ENCODE peak calls at places on chromosome 22, in eight cellular contexts. One of them, this sample, is unnamed.
A peak's percentile ranks its signal among the peaks of the same experiment; 100 is the strongest.

GRCh38 chr22:44270556-44270880 is 42.2 kb downstream of the SHISAL1 start:
- DNase-seq in cardiac fibroblast: no peak
- DNase-seq in activated naive CD4-positive, alpha-beta T cell treated with anti-CD3 and anti-CD28 coated beads, Interleukin-2, amount 50 U/mL, for 16 hours: no peak
- DNase-seq in stimulated activated CD4-positive, alpha-beta T cell treated with anti-CD3 and anti-CD28 coated beads, Interleukin-2, amount 100 ng/mL, for 4 hours: no peak
- DNase-seq in aorta: no peak
- DNase-seq in PC-3: no peak
- DNase-seq in GM12891: no peak
- DNase-seq in NCI-H774: no peak
- DNase-seq in this sample: no peak

GRCh38 chr22:38468761-38469305 is 937 bp downstream of the KDELR3 start:
- DNase-seq in NCI-H774: no peak
- DNase-seq in stimulated activated CD4-positive, alpha-beta T cell treated with anti-CD3 and anti-CD28 coated beads, Interleukin-2, amount 100 ng/mL, for 4 hours: no peak
- DNase-seq in aorta: peak; percentile 73
- DNase-seq in cardiac fibroblast: no peak
- DNase-seq in GM12891: no peak
- DNase-seq in activated naive CD4-positive, alpha-beta T cell treated with anti-CD3 and anti-CD28 coated beads, Interleukin-2, amount 50 U/mL, for 16 hours: peak; percentile 5
- DNase-seq in PC-3: no peak
- DNase-seq in this sample: no peak

GRCh38 chr22:25509391-25509791 is 55.1 kb upstream of the GRK3 start:
- DNase-seq in stimulated activated CD4-positive, alpha-beta T cell treated with anti-CD3 and anti-CD28 coated beads, Interleukin-2, amount 100 ng/mL, for 4 hours: no peak
- DNase-seq in cardiac fibroblast: no peak
- DNase-seq in activated naive CD4-positive, alpha-beta T cell treated with anti-CD3 and anti-CD28 coated beads, Interleukin-2, amount 50 U/mL, for 16 hours: no peak
- DNase-seq in NCI-H774: no peak
- DNase-seq in aorta: no peak
- DNase-seq in PC-3: no peak
- DNase-seq in GM12891: no peak
- DNase-seq in this sample: no peak

GRCh38 chr22:28929197-28929596 is 45.8 kb downstream of the ZNRF3 start:
- DNase-seq in activated naive CD4-positive, alpha-beta T cell treated with anti-CD3 and anti-CD28 coated beads, Interleukin-2, amount 50 U/mL, for 16 hours: no peak
- DNase-seq in GM12891: no peak
- DNase-seq in cardiac fibroblast: no peak
- DNase-seq in PC-3: no peak
- DNase-seq in stimulated activated CD4-positive, alpha-beta T cell treated with anti-CD3 and anti-CD28 coated beads, Interleukin-2, amount 100 ng/mL, for 4 hours: no peak
- DNase-seq in aorta: peak; percentile 9
- DNase-seq in NCI-H774: no peak
- DNase-seq in this sample: no peak

GRCh38 chr22:44932493-44932892 is 77.3 kb downstream of the PHF21B start:
- DNase-seq in GM12891: no peak
- DNase-seq in aorta: peak; percentile 55
- DNase-seq in NCI-H774: no peak
- DNase-seq in PC-3: no peak
- DNase-seq in cardiac fibroblast: no peak
- DNase-seq in stimulated activated CD4-positive, alpha-beta T cell treated with anti-CD3 and anti-CD28 coated beads, Interleukin-2, amount 100 ng/mL, for 4 hours: no peak
- DNase-seq in activated naive CD4-positive, alpha-beta T cell treated with anti-CD3 and anti-CD28 coated beads, Interleukin-2, amount 50 U/mL, for 16 hours: no peak
- DNase-seq in this sample: no peak

GRCh38 chr22:48361099-48361639 is 1466.5 kb downstream of the BRD1 start:
- DNase-seq in PC-3: no peak
- DNase-seq in cardiac fibroblast: no peak
- DNase-seq in GM12891: no peak
- DNase-seq in NCI-H774: no peak
- DNase-seq in aorta: no peak
- DNase-seq in activated naive CD4-positive, alpha-beta T cell treated with anti-CD3 and anti-CD28 coated beads, Interleukin-2, amount 50 U/mL, for 16 hours: no peak
- DNase-seq in stimulated activated CD4-positive, alpha-beta T cell treated with anti-CD3 and anti-CD28 coated beads, Interleukin-2, amount 100 ng/mL, for 4 hours: no peak
- DNase-seq in this sample: no peak

GRCh38 chr22:20237480-20238440 is 30.4 kb downstream of the RTN4R start:
- DNase-seq in cardiac fibroblast: no peak
- DNase-seq in activated naive CD4-positive, alpha-beta T cell treated with anti-CD3 and anti-CD28 coated beads, Interleukin-2, amount 50 U/mL, for 16 hours: peak; percentile 25
- DNase-seq in NCI-H774: no peak
- DNase-seq in GM12891: peak; percentile 72
- DNase-seq in stimulated activated CD4-positive, alpha-beta T cell treated with anti-CD3 and anti-CD28 coated beads, Interleukin-2, amount 100 ng/mL, for 4 hours: no peak
- DNase-seq in aorta: no peak
- DNase-seq in PC-3: no peak
- DNase-seq in this sample: no peak

GRCh38 chr22:42994917-42995562 is 19.9 kb downstream of the PACSIN2 start:
- DNase-seq in GM12891: no peak
- DNase-seq in cardiac fibroblast: peak; percentile 96
- DNase-seq in NCI-H774: no peak
- DNase-seq in PC-3: peak; percentile 94
- DNase-seq in aorta: peak; percentile 79
- DNase-seq in stimulated activated CD4-positive, alpha-beta T cell treated with anti-CD3 and anti-CD28 coated beads, Interleukin-2, amount 100 ng/mL, for 4 hours: no peak
- DNase-seq in activated naive CD4-positive, alpha-beta T cell treated with anti-CD3 and anti-CD28 coated beads, Interleukin-2, amount 50 U/mL, for 16 hours: no peak
- DNase-seq in this sample: no peak

GRCh38 chr22:39942433-39943213 is 17.6 kb upstream of the TMA7B start:
- DNase-seq in activated naive CD4-positive, alpha-beta T cell treated with anti-CD3 and anti-CD28 coated beads, Interleukin-2, amount 50 U/mL, for 16 hours: no peak
- DNase-seq in stimulated activated CD4-positive, alpha-beta T cell treated with anti-CD3 and anti-CD28 coated beads, Interleukin-2, amount 100 ng/mL, for 4 hours: no peak
- DNase-seq in NCI-H774: no peak
- DNase-seq in cardiac fibroblast: no peak
- DNase-seq in PC-3: no peak
- DNase-seq in aorta: no peak
- DNase-seq in GM12891: no peak
- DNase-seq in this sample: no peak

GRCh38 chr22:49237703-49238102 is 590.0 kb downstream of the BRD1 start:
- DNase-seq in cardiac fibroblast: no peak
- DNase-seq in activated naive CD4-positive, alpha-beta T cell treated with anti-CD3 and anti-CD28 coated beads, Interleukin-2, amount 50 U/mL, for 16 hours: no peak
- DNase-seq in GM12891: no peak
- DNase-seq in PC-3: no peak
- DNase-seq in aorta: no peak
- DNase-seq in NCI-H774: no peak
- DNase-seq in stimulated activated CD4-positive, alpha-beta T cell treated with anti-CD3 and anti-CD28 coated beads, Interleukin-2, amount 100 ng/mL, for 4 hours: no peak
- DNase-seq in this sample: no peak

GRCh38 chr22:46362934-46363515 is 27.5 kb downstream of the TRMU start:
- DNase-seq in cardiac fibroblast: no peak
- DNase-seq in NCI-H774: no peak
- DNase-seq in stimulated activated CD4-positive, alpha-beta T cell treated with anti-CD3 and anti-CD28 coated beads, Interleukin-2, amount 100 ng/mL, for 4 hours: no peak
- DNase-seq in GM12891: no peak
- DNase-seq in activated naive CD4-positive, alpha-beta T cell treated with anti-CD3 and anti-CD28 coated beads, Interleukin-2, amount 50 U/mL, for 16 hours: no peak
- DNase-seq in aorta: no peak
- DNase-seq in PC-3: no peak
- DNase-seq in this sample: no peak

GRCh38 chr22:46596819-46597218 is 23.4 kb upstream of the GRAMD4 start:
- DNase-seq in aorta: peak; percentile 69
- DNase-seq in PC-3: peak; percentile 92
- DNase-seq in cardiac fibroblast: no peak
- DNase-seq in NCI-H774: peak; percentile 2
- DNase-seq in stimulated activated CD4-positive, alpha-beta T cell treated with anti-CD3 and anti-CD28 coated beads, Interleukin-2, amount 100 ng/mL, for 4 hours: no peak
- DNase-seq in activated naive CD4-positive, alpha-beta T cell treated with anti-CD3 and anti-CD28 coated beads, Interleukin-2, amount 50 U/mL, for 16 hours: no peak
- DNase-seq in GM12891: no peak
- DNase-seq in this sample: no peak

GRCh38 chr22:48135641-48136040 is 1373.2 kb downstream of the TBC1D22A start:
- DNase-seq in stimulated activated CD4-positive, alpha-beta T cell treated with anti-CD3 and anti-CD28 coated beads, Interleukin-2, amount 100 ng/mL, for 4 hours: no peak
- DNase-seq in activated naive CD4-positive, alpha-beta T cell treated with anti-CD3 and anti-CD28 coated beads, Interleukin-2, amount 50 U/mL, for 16 hours: no peak
- DNase-seq in GM12891: no peak
- DNase-seq in PC-3: no peak
- DNase-seq in NCI-H774: no peak
- DNase-seq in cardiac fibroblast: no peak
- DNase-seq in aorta: no peak
- DNase-seq in this sample: no peak

GRCh38 chr22:50186789-50187523 is 1.2 kb downstream of the TRABD start:
- DNase-seq in NCI-H774: no peak
- DNase-seq in GM12891: no peak
- DNase-seq in aorta: no peak
- DNase-seq in activated naive CD4-positive, alpha-beta T cell treated with anti-CD3 and anti-CD28 coated beads, Interleukin-2, amount 50 U/mL, for 16 hours: no peak
- DNase-seq in PC-3: peak; percentile 33
- DNase-seq in cardiac fibroblast: peak; percentile 35
- DNase-seq in stimulated activated CD4-positive, alpha-beta T cell treated with anti-CD3 and anti-CD28 coated beads, Interleukin-2, amount 100 ng/mL, for 4 hours: no peak
- DNase-seq in this sample: no peak

GRCh38 chr22:46070722-46071450 is 79.4 kb upstream of the PPARA start:
- DNase-seq in cardiac fibroblast: peak; percentile 43
- DNase-seq in stimulated activated CD4-positive, alpha-beta T cell treated with anti-CD3 and anti-CD28 coated beads, Interleukin-2, amount 100 ng/mL, for 4 hours: peak; percentile 39
- DNase-seq in activated naive CD4-positive, alpha-beta T cell treated with anti-CD3 and anti-CD28 coated beads, Interleukin-2, amount 50 U/mL, for 16 hours: peak; percentile 72
- DNase-seq in PC-3: peak; percentile 70
- DNase-seq in NCI-H774: peak; percentile 74
- DNase-seq in GM12891: no peak
- DNase-seq in aorta: peak; percentile 86
- DNase-seq in this sample: no peak

GRCh38 chr22:47027766-47028165 is 265.3 kb downstream of the TBC1D22A start:
- DNase-seq in GM12891: no peak
- DNase-seq in cardiac fibroblast: no peak
- DNase-seq in PC-3: no peak
- DNase-seq in aorta: no peak
- DNase-seq in activated naive CD4-positive, alpha-beta T cell treated with anti-CD3 and anti-CD28 coated beads, Interleukin-2, amount 50 U/mL, for 16 hours: no peak
- DNase-seq in NCI-H774: no peak
- DNase-seq in stimulated activated CD4-positive, alpha-beta T cell treated with anti-CD3 and anti-CD28 coated beads, Interleukin-2, amount 100 ng/mL, for 4 hours: no peak
- DNase-seq in this sample: no peak

GRCh38 chr22:24271406-24271760 is 752 bp downstream of the SPECC1L start:
- DNase-seq in PC-3: peak; percentile 16
- DNase-seq in cardiac fibroblast: peak; percentile 41
- DNase-seq in GM12891: no peak
- DNase-seq in activated naive CD4-positive, alpha-beta T cell treated with anti-CD3 and anti-CD28 coated beads, Interleukin-2, amount 50 U/mL, for 16 hours: no peak
- DNase-seq in NCI-H774: no peak
- DNase-seq in aorta: no peak
- DNase-seq in stimulated activated CD4-positive, alpha-beta T cell treated with anti-CD3 and anti-CD28 coated beads, Interleukin-2, amount 100 ng/mL, for 4 hours: no peak
- DNase-seq in this sample: no peak

GRCh38 chr22:46203590-46203980 is 46.5 kb downstream of the CDPF1 start:
- DNase-seq in cardiac fibroblast: no peak
- DNase-seq in activated naive CD4-positive, alpha-beta T cell treated with anti-CD3 and anti-CD28 coated beads, Interleukin-2, amount 50 U/mL, for 16 hours: no peak
- DNase-seq in stimulated activated CD4-positive, alpha-beta T cell treated with anti-CD3 and anti-CD28 coated beads, Interleukin-2, amount 100 ng/mL, for 4 hours: no peak
- DNase-seq in GM12891: no peak
- DNase-seq in PC-3: no peak
- DNase-seq in aorta: no peak
- DNase-seq in NCI-H774: no peak
- DNase-seq in this sample: no peak

GRCh38 chr22:35154937-35155387 is 89.0 kb downstream of the ISX start:
- DNase-seq in aorta: no peak
- DNase-seq in activated naive CD4-positive, alpha-beta T cell treated with anti-CD3 and anti-CD28 coated beads, Interleukin-2, amount 50 U/mL, for 16 hours: no peak
- DNase-seq in stimulated activated CD4-positive, alpha-beta T cell treated with anti-CD3 and anti-CD28 coated beads, Interleukin-2, amount 100 ng/mL, for 4 hours: no peak
- DNase-seq in cardiac fibroblast: peak; percentile 66
- DNase-seq in GM12891: peak; percentile 44
- DNase-seq in PC-3: peak; percentile 71
- DNase-seq in NCI-H774: no peak
- DNase-seq in this sample: peak; percentile 82

GRCh38 chr22:50118557-50119168 is 28.9 kb downstream of the MOV10L1 start:
- DNase-seq in aorta: no peak
- DNase-seq in activated naive CD4-positive, alpha-beta T cell treated with anti-CD3 and anti-CD28 coated beads, Interleukin-2, amount 50 U/mL, for 16 hours: no peak
- DNase-seq in NCI-H774: no peak
- DNase-seq in GM12891: no peak
- DNase-seq in stimulated activated CD4-positive, alpha-beta T cell treated with anti-CD3 and anti-CD28 coated beads, Interleukin-2, amount 100 ng/mL, for 4 hours: no peak
- DNase-seq in cardiac fibroblast: peak; percentile 93
- DNase-seq in PC-3: no peak
- DNase-seq in this sample: no peak

GRCh38 chr22:20429254-20430100 is 8.1 kb downstream of the SCARF2 start:
- DNase-seq in activated naive CD4-positive, alpha-beta T cell treated with anti-CD3 and anti-CD28 coated beads, Interleukin-2, amount 50 U/mL, for 16 hours: peak; percentile 68
- DNase-seq in GM12891: peak; percentile 88
- DNase-seq in cardiac fibroblast: no peak
- DNase-seq in PC-3: no peak
- DNase-seq in aorta: peak; percentile 87
- DNase-seq in stimulated activated CD4-positive, alpha-beta T cell treated with anti-CD3 and anti-CD28 coated beads, Interleukin-2, amount 100 ng/mL, for 4 hours: peak; percentile 69
- DNase-seq in NCI-H774: no peak
- DNase-seq in this sample: no peak

This sample was measured in NT2/D1.